ENCODE peak calls at places on chromosomes 1 and 21, in four cellular contexts. S, U, K and Z are unnamed samples.

GRCh38 chr1:19120070-19120469 is 90.0 kb downstream of the UBR4 start:
- DNase-seq in S (no peak), U (no peak), K (no peak), Z (no peak)

GRCh38 chr1:154819628-154820590 is 50.2 kb downstream of the KCNN3 start:
- DNase-seq in S (peak; percentile 64), U (no peak), K (peak; percentile 13), Z (peak; percentile 32)

GRCh38 chr1:4700801-4701200 is 46.4 kb downstream of the AJAP1 start:
- DNase-seq in S (no peak), U (no peak), K (no peak), Z (no peak)

GRCh38 chr1:83958704-83959103 is 40.2 kb downstream of the TTLL7 start:
- DNase-seq in S (no peak), U (no peak), K (no peak), Z (no peak)

GRCh38 chr1:2415801-2416208 is 3.4 kb upstream of the PEX10 start:
- DNase-seq in S (no peak), U (no peak), K (no peak), Z (no peak)

GRCh38 chr1:30758785-30759380 is 1.3 kb upstream of the LAPTM5 start:
- DNase-seq in S (peak; percentile 70), U (peak; percentile 85), K (no peak), Z (peak; percentile 25)

GRCh38 chr1:15992187-15992553 is 11.9 kb upstream of the SRARP start:
- DNase-seq in S (no peak), U (no peak), K (no peak), Z (no peak)

GRCh38 chr1:10814954-10815862 is 18.8 kb upstream of the CASZ1 start:
- DNase-seq in S (no peak), U (no peak), K (peak; percentile 28), Z (no peak)

GRCh38 chr1:165828103-165828558 is 717 bp downstream of the UCK2 start:
- DNase-seq in S (no peak), U (no peak), K (peak; percentile 21), Z (peak; percentile 68)

GRCh38 chr1:229199261-229199850 is 71.6 kb upstream of the RAB4A start:
- DNase-seq in S (no peak), U (no peak), K (no peak), Z (no peak)

GRCh38 chr1:44044071-44044801 is 13.0 kb upstream of the SLC6A9 start:
- DNase-seq in S (peak; percentile 63), U (no peak), K (peak; percentile 20), Z (no peak)

GRCh38 chr1:225449261-225449660 is 21.4 kb upstream of the LBR start:
- DNase-seq in S (no peak), U (no peak), K (no peak), Z (peak; percentile 90)

GRCh38 chr1:14710331-14710730 is 111.8 kb downstream of the KAZN start:
- DNase-seq in S (no peak), U (no peak), K (no peak), Z (no peak)

GRCh38 chr1:218878369-218878768 is 295.3 kb upstream of the LYPLAL1 start:
- DNase-seq in S (no peak), U (no peak), K (no peak), Z (no peak)

GRCh38 chr1:212566522-212567479 is 41.8 kb upstream of the ATF3 start:
- DNase-seq in S (peak; percentile 38), U (peak; percentile 92), K (peak; percentile 14), Z (peak; percentile 72)

GRCh38 chr1:19828546-19828945 is 13.5 kb upstream of the RNF186 start:
- DNase-seq in S (no peak), U (no peak), K (no peak), Z (no peak)

GRCh38 chr1:184419734-184420161 is 32.9 kb downstream of the C1orf21 start:
- DNase-seq in S (no peak), U (no peak), K (no peak), Z (peak; percentile 13)

GRCh38 chr21:45787371-45787770 is 143.8 kb downstream of the PCBP3 start:
- DNase-seq in S (no peak), U (no peak), K (no peak), Z (no peak)

GRCh38 chr1:187474266-187474665 is 645.5 kb downstream of the PLA2G4A start:
- DNase-seq in S (no peak), U (no peak), K (no peak), Z (no peak)

GRCh38 chr1:234564035-234565029 is 45.6 kb downstream of the IRF2BP2 start:
- DNase-seq in S (no peak), U (no peak), K (peak; percentile 66), Z (peak; percentile 83)

GRCh38 chr1:15950302-15950701 is 25.6 kb downstream of the ZBTB17 start:
- DNase-seq in S (no peak), U (no peak), K (no peak), Z (no peak)

GRCh38 chr1:42319128-42319851 is 15.7 kb downstream of the FOXJ3 start:
- DNase-seq in S (no peak), U (no peak), K (no peak), Z (no peak)

GRCh38 chr1:24643362-24644346 is 552 bp downstream of the SRRM1 start:
- DNase-seq in S (peak; percentile 75), U (no peak), K (no peak), Z (peak; percentile 12)

GRCh38 chr1:68624233-68624632 is 127.4 kb upstream of the DEPDC1 start:
- DNase-seq in S (no peak), U (no peak), K (no peak), Z (peak; percentile 10)

GRCh38 chr1:59747469-59748014 is 67.2 kb upstream of the HOOK1 start:
- DNase-seq in S (no peak), U (no peak), K (no peak), Z (no peak)

GRCh38 chr1:198754670-198755069 is 115.8 kb downstream of the PTPRC start:
- DNase-seq in S (no peak), U (no peak), K (no peak), Z (no peak)

GRCh38 chr1:6634278-6635052 is 9.8 kb downstream of the THAP3 start:
- DNase-seq in S (peak; percentile 53), U (no peak), K (peak; percentile 40), Z (peak; percentile 38)

GRCh38 chr1:208788013-208788412 is 543.8 kb upstream of the PLXNA2 start:
- DNase-seq in S (no peak), U (no peak), K (no peak), Z (no peak)

GRCh38 chr1:208791458-208791857 is 547.3 kb upstream of the PLXNA2 start:
- DNase-seq in S (no peak), U (no peak), K (no peak), Z (peak; percentile 12)

GRCh38 chr1:208785629-208786028 is 541.4 kb upstream of the PLXNA2 start:
- DNase-seq in S (no peak), U (no peak), K (no peak), Z (no peak)

GRCh38 chr1:208782186-208782585 is 538.0 kb upstream of the PLXNA2 start:
- DNase-seq in S (no peak), U (no peak), K (no peak), Z (no peak)

DNA sequence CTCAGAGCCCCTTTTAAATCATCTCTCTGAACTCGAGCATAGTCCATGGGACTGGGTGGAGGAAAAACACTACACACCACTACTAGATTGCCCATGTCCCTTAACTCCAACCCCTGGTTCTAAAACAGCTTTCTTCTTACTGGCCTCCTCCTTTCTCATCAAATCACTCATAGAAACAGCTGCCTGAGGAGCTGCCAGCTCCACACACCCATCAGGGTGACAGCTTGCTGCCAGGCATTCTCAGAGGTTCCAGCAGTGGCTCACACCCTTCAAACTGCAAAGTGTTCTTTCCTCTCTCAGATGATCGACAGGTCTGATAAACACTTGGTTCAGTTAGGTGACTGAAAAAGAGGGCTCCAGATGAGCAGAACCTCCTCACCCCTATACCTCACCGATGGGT is 543.0 kb upstream of the PLXNA2 start:
- DNase-seq in S (no peak), U (no peak), K (no peak), Z (no peak)
- TF ChIP-seq REST in S (no peak), U (no peak), K (no peak), Z (no peak)

GRCh38 chr1:17198476-17199258 is 6.3 kb upstream of the PADI1 start:
- DNase-seq in S (no peak), U (no peak), K (no peak), Z (no peak)

GRCh38 chr1:17200246-17200645 is 4.7 kb upstream of the PADI1 start:
- DNase-seq in S (no peak), U (no peak), K (no peak), Z (no peak)

GRCh38 chr1:17199267-17200044 is 5.5 kb upstream of the PADI1 start:
- DNase-seq in S (no peak), U (no peak), K (no peak), Z (no peak)

GRCh38 chr1:17200756-17201155 is 4.2 kb upstream of the PADI1 start:
- DNase-seq in S (no peak), U (no peak), K (peak; percentile 7), Z (no peak)

DNA sequence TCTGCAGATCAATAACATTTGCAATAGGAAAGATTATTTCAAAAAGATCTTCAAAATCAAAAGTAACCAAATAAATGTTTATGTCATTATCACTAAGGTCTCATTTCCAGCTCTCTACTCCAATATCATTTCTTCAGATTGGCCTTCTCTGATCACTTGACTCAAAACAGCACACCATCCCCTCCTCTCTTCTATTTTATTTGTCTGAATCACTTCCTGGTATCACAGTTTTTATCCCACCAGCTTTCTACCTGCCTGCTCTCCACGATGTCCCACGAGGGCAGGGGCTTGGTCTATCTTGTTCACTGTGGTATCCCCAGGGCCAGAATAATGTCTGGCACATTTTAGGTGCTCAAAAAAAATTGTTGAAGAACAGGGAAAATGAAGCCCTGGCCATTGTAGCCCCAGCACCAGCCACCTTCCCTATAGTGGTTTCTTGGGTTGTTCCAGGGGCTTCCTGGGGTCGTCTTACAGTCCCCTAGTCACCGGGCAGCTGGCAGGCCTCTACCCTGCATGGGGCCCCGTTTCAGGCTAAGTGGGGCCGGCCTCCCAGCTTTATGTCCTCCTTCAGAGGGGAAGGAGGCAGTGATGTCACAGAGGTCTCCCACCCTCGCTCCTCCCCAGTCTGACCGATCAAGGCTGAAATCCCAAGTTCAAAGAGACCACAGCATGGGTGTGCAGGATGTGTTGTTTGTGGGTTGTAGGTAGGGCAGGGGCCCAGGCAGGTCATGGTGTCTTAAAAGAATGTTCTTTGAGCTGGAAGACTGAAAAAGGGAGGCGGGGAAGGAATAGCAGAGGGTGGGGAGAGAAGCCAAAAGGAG is 3.5 kb upstream of the PADI1 start:
- DNase-seq in S (no peak), U (no peak), K (no peak), Z (peak; percentile 63)
- TF ChIP-seq ESRRA in S (no peak), U (no peak), K (no peak), Z (no peak)

GRCh38 chr1:109368464-109368863 is 29.3 kb downstream of the SORT1 start:
- DNase-seq in S (no peak), U (no peak), K (no peak), Z (no peak)
- TF ChIP-seq CTCF in S (no peak), U (no peak), K (no peak), Z (no peak)

DNA sequence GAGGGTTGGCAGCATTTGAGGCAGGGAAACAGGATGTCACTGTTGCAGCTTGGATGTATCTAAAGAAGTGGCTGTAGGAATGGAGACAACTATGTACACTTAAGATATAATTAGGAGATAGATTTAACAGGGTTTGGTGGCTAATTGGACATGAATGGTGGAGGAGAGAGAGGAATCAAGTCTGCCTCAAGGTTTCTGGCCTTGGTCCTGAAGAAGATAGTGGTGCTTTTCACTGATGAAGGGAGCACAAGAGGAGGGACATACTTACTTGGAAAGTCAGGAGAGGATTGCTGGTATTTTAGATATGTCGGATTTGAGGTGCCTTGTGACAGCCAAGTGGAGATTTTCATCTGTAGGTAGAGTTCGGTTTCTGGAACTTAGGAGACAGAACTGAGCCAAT is 123.9 kb downstream of the ST6GALNAC3 start:
- DNase-seq in S (no peak), U (no peak), K (no peak), Z (no peak)
- TF ChIP-seq REST in S (no peak), U (peak; percentile 61), K (peak; percentile 28), Z (peak; percentile 25)